ENCODE peak calls at places on chromosomes 4 and X, in six cellular contexts. Q is IMR-90, U is H1, T is mesenchymal stem cell, S is H9, J is trophoblast cell. A is an unnamed sample.

GRCh38 chrX:14920196-14920595 is 47.0 kb downstream of the MOSPD2 start:
- DNase-seq in Q (peak), S (no peak), J (no peak), U (no peak), T (no peak), A (no peak)

GRCh38 chrX:101708180-101708579 is 48.5 kb upstream of the ARMCX2 start:
- DNase-seq in Q (peak), U (no peak), S (no peak), J (peak), T (no peak), A (no peak)

GRCh38 chr4:170940043-170940724 is 850.4 kb upstream of the AADAT start:
- DNase-seq in U (no peak), T (no peak), S (no peak), Q (no peak), J (no peak), A (no peak)

GRCh38 chr4:150960818-150961217 is 54.3 kb downstream of the LRBA start:
- DNase-seq in S (peak), U (peak), J (no peak), T (peak), Q (no peak), A (no peak)

GRCh38 chrX:68910743-68911142 is 81.9 kb downstream of the EFNB1 start:
- DNase-seq in S (no peak), U (no peak), J (no peak), T (no peak), Q (no peak), A (no peak)

GRCh38 chrX:150200361-150200760 is 162.8 kb upstream of the MAMLD1 start:
- DNase-seq in S (no peak), U (no peak), T (no peak), J (no peak), Q (no peak), A (no peak)

GRCh38 chr4:39467470-39467869 is 8.6 kb downstream of the LIAS start:
- DNase-seq in Q (no peak), J (no peak), U (no peak), T (no peak), S (no peak), A (no peak)

GRCh38 chr4:96149911-96150310 is 310.0 kb downstream of the PDHA2 start:
- DNase-seq in S (no peak), U (no peak), Q (no peak), T (peak), J (no peak), A (no peak)

GRCh38 chrX:56975611-56976010 is 19.7 kb downstream of the SPIN3 start:
- DNase-seq in J (no peak), T (no peak), U (no peak), Q (no peak), S (no peak), A (no peak)

GRCh38 chr4:74111990-74112389 is 13.0 kb upstream of the CXCL2 start:
- DNase-seq in J (peak), Q (peak), T (peak), S (peak), U (no peak), A (no peak)

GRCh38 chrX:149630681-149631292 is 805 bp downstream of the TMEM185A start:
- DNase-seq in U (no peak), Q (peak), T (peak), J (no peak), S (no peak), A (no peak)

GRCh38 chr4:63563288-63564014 is 845.8 kb downstream of the TECRL start:
- DNase-seq in U (no peak), T (no peak), S (peak), Q (no peak), J (no peak), A (peak)

GRCh38 chr4:186723207-186724047 is at the start of gene FAT1:
- DNase-seq in Q (peak), S (peak), J (peak), U (no peak), T (peak), A (peak)

GRCh38 chr4:6224725-6225124 is 24.4 kb upstream of the JAKMIP1 start:
- DNase-seq in J (no peak), T (no peak), Q (no peak), S (no peak), U (no peak), A (no peak)

GRCh38 chrX:51148848-51149247 is 183.8 kb upstream of the NUDT10 start:
- DNase-seq in T (no peak), U (peak), S (peak), Q (no peak), J (peak), A (no peak)

GRCh38 chrX:14581081-14581480 is 51.7 kb downstream of the GLRA2 start:
- DNase-seq in T (no peak), S (no peak), U (no peak), Q (no peak), J (no peak), A (no peak)

GRCh38 chrX:23785564-23785963 is 2.6 kb downstream of the SAT1 start:
- DNase-seq in Q (no peak), S (no peak), J (no peak), U (no peak), T (peak), A (no peak)

GRCh38 chr4:173169178-173169427 is 492 bp downstream of the GALNT7 start:
- DNase-seq in U (no peak), T (no peak), J (peak), S (no peak), Q (no peak), A (no peak)

GRCh38 chr4:173170210-173170778 is 1.7 kb downstream of the GALNT7 start:
- DNase-seq in Q (no peak), U (no peak), S (no peak), T (peak), J (no peak), A (no peak)

GRCh38 chr4:173169428-173170209 is 1.0 kb downstream of the GALNT7 start:
- DNase-seq in Q (peak), J (peak), T (peak), U (no peak), S (peak), A (peak)

GRCh38 chr4:173171987-173172386 is 3.4 kb downstream of the GALNT7 start:
- DNase-seq in T (no peak), Q (no peak), U (no peak), J (no peak), S (no peak), A (no peak)

GRCh38 chr4:173171098-173171497 is 2.5 kb downstream of the GALNT7 start:
- DNase-seq in U (no peak), S (no peak), T (peak), J (no peak), Q (peak), A (no peak)
- H3K4me2 ChIP-seq in U (peak), S (no peak), T (peak), J (no peak), Q (no peak), A (no peak)

DNA sequence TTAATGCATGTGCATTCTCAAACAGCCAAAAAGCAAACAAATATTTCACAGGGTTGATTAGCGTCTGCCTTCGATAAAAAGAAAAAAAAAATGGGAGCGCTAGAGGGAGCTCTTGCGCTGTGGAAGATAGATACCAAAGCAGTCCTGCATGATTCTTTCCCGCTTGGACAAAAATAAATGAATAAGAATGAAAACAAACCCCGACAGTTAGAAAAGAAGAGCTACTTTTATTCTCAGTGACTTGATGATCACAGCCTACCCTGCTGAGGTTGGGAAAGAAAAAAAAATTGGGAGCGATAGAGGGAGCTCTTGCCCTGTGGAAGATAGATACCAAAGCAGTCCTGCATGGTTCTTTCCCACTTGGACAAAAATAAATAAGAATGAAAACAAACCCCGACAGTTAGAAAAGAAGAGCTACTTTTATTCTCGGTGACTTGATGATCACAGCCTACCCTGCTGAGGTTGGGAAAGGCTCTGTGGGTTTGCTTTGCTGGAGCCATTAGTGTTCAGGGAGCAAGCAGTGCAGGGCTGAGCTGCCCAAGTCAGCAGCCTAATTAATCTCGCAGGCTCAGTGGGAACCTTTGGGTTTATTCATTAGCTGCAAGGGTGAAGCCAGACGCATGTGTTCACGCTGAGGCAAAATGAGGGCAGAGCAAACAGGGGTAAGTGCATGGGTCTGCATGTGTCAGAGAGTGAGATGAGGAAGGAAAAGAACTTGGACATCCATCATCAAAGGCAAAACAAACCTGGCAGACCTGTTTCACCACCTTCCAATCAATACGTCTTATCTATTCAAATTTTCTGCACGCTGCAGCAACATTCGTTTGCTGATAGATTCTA is 249.3 kb upstream of the PRKX start:
- DNase-seq in Q (peak), T (peak), S (peak), U (no peak), J (no peak), A (peak)
- H2AFZ ChIP-seq in Q (no peak), T (no peak), S (no peak), U (no peak), J (no peak), A (peak)

GRCh38 chr4:138488527-138488926 is 246.4 kb upstream of the SLC7A11 start:
- DNase-seq in U (no peak), J (no peak), Q (no peak), S (no peak), T (no peak), A (no peak)
- H4K8ac ChIP-seq in U (no peak), J (no peak), Q (peak), S (no peak), T (no peak), A (no peak)

DNA sequence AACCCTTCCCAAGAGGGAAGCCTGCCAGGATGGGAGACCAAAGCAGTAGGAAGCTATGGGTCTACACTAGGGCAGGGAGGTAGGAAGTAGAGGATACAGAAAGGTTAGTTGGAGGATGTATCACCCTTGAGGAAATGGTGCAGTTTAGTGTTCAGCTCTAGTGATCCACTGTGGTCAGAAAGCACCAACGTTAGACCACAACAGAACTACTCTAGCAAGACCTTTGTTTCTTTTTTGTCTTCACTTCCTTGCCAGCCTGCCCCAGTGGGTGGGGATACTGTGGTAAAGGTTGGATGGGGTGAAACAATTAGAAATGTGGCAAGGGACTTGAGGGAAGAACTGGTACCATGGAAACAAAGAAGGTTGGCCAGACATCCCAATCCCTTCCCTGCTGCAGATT is 83.3 kb downstream of the DDIT4L start:
- DNase-seq in S (no peak), J (no peak), U (no peak), Q (no peak), T (no peak), A (no peak)
- H3K4me2 ChIP-seq in S (no peak), J (no peak), U (no peak), Q (no peak), T (no peak), A (no peak)

GRCh38 chr4:136055360-136055759 is 1476.9 kb downstream of the PCDH18 start:
- DNase-seq in U (no peak), Q (no peak), S (no peak), T (no peak), J (no peak), A (no peak)
- H2AFZ ChIP-seq in U (no peak), Q (no peak), S (no peak), T (no peak), J (no peak), A (no peak)

GRCh38 chrX:10769165-10769564 is 148.8 kb upstream of the MID1 start:
- DNase-seq in Q (peak), S (no peak), U (no peak), J (no peak), T (peak), A (peak)
- H4K8ac ChIP-seq in Q (peak), S (no peak), U (no peak), J (peak), T (no peak), A (no peak)

A was measured in neuronal stem cell.